ENCODE peak calls at places on chromosomes 5 and 9, in six cellular contexts. X is naive thymus-derived CD4-positive, alpha-beta T cell; K is BE2C; B is body of pancreas; W is SK-N-SH; F is cardiac muscle cell. Y is an unnamed sample. For H3K9me3, the result is how much of the 10 kb centered on the place peaks cover.

GRCh38 chr5:158642852-158643251 is 456.9 kb downstream of the EBF1 start:
- DNase-seq in X (no peak), K (no peak), B (no peak), W (no peak), F (no peak), Y (no peak)

GRCh38 chr5:140245926-140246325 is 57.0 kb downstream of the PFDN1 start:
- DNase-seq in X (no peak), K (no peak), B (no peak), W (no peak), F (no peak), Y (no peak)

GRCh38 chr5:176570044-176570443 is 20.9 kb downstream of the CDHR2 start:
- DNase-seq in X (no peak), K (no peak), B (no peak), W (no peak), F (peak), Y (no peak)

GRCh38 chr5:139215176-139215975 is 17.2 kb upstream of the SIL1 start:
- DNase-seq in X (no peak), K (no peak), B (no peak), W (no peak), F (peak), Y (no peak)

GRCh38 chr9:93143830-93144530 is 9.9 kb upstream of the NINJ1 start:
- DNase-seq in X (peak), K (peak), B (peak), W (peak), F (no peak), Y (peak)

GRCh38 chr5:22855824-22856223 is 2.7 kb upstream of the CDH12 start:
- DNase-seq in X (no peak), K (no peak), B (no peak), W (no peak), F (no peak), Y (no peak)

GRCh38 chr5:9382511-9382910 is 163.4 kb downstream of the SEMA5A start:
- DNase-seq in X (no peak), K (no peak), B (no peak), W (no peak), F (no peak), Y (no peak)

GRCh38 chr5:123450641-123451421 is 27.6 kb upstream of the CEP120 start:
- DNase-seq in X (no peak), K (peak), B (peak), W (no peak), F (peak), Y (no peak)

GRCh38 chr9:111039203-111039907 is 1.1 kb upstream of the LPAR1 start:
- DNase-seq in X (no peak), K (no peak), B (peak), W (no peak), F (no peak), Y (no peak)

GRCh38 chr5:34718516-34718915 is 62.4 kb downstream of the RAI14 start:
- DNase-seq in X (no peak), K (no peak), B (no peak), W (no peak), F (no peak), Y (no peak)

GRCh38 chr9:136826703-136827582 is 15.3 kb upstream of the AJM1 start:
- DNase-seq in X (no peak), K (no peak), B (peak), W (no peak), F (no peak), Y (no peak)

GRCh38 chr5:157955541-157956172 is 96.7 kb upstream of the CLINT1 start:
- DNase-seq in X (no peak), K (no peak), B (no peak), W (no peak), F (no peak), Y (no peak)

GRCh38 chr5:93151121-93151520 is 429.9 kb downstream of the NR2F1-AS1 start:
- DNase-seq in X (no peak), K (no peak), B (no peak), W (no peak), F (no peak), Y (no peak)

GRCh38 chr9:136728080-136728547 is 14.6 kb downstream of the LCN10 start:
- DNase-seq in X (peak), K (peak), B (peak), W (peak), F (peak), Y (peak)

DNA sequence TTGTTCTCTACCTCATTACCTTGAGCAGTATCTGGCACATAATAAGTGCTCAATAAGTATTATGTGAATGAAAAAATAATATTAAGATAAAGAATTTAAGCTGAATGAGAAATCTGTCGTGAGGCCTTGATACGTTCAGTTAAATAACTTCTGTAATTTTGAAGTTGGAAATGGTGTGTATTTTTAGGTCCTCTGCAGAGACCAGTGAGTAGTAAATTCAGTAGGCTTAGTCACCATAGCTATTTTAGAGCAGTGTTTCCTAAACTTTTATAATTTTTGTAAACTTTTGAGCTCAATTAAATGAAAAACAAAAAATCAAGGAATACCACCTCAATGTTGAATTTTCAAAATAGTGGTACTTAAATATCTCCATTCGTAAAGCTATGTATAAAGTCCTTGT is 25.0 kb downstream of the ERBIN start:
- DNase-seq in X (no peak), K (no peak), B (no peak), W (no peak), F (no peak), Y (no peak)
- H3K9me3 ChIP-seq in X (under half), K (under half), B (under half), W (under half), F (under half), Y (under half)

DNA sequence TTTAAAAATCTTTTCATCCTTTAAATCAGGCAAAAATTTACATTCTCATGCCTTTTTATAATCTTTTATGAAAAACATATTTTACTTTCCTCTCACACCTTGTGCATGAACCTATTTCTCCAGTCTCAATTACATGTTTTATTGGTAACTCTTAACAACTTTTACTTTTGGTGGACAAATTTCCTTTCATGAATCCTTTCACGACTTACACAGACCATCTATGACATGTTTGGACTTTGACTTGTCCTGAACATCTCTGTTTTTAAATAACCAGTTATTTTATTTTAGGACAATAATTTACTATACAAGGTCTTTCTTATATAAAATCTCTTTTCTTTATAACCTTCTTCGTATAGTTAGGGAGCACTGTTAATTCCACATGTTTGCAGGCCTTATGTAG is 26.5 kb upstream of the MTMR12 start:
- DNase-seq in X (no peak), K (no peak), B (no peak), W (no peak), F (peak), Y (no peak)
- H3K9me3 ChIP-seq in X (under half), K (under half), B (under half), W (under half), F (under half), Y (under half)

GRCh38 chr5:3218096-3218495 is 377.5 kb upstream of the IRX1 start:
- DNase-seq in X (no peak), K (no peak), B (no peak), W (no peak), F (no peak), Y (no peak)
- H3K9me3 ChIP-seq in X (under half), K (under half), B (under half), W (under half), F (under half), Y (under half)

GRCh38 chr9:98457696-98458370 is 202.4 kb upstream of the TBC1D2 start:
- DNase-seq in X (no peak), K (no peak), B (no peak), W (no peak), F (no peak), Y (no peak)

GRCh38 chr9:98465799-98466198 is 210.3 kb upstream of the TBC1D2 start:
- DNase-seq in X (no peak), K (no peak), B (no peak), W (no peak), F (no peak), Y (no peak)

GRCh38 chr9:98462310-98462709 is 206.9 kb upstream of the TBC1D2 start:
- DNase-seq in X (no peak), K (no peak), B (no peak), W (no peak), F (no peak), Y (no peak)

GRCh38 chr9:98455957-98456621 is 200.6 kb upstream of the TBC1D2 start:
- DNase-seq in X (no peak), K (no peak), B (no peak), W (no peak), F (peak), Y (no peak)

DNA sequence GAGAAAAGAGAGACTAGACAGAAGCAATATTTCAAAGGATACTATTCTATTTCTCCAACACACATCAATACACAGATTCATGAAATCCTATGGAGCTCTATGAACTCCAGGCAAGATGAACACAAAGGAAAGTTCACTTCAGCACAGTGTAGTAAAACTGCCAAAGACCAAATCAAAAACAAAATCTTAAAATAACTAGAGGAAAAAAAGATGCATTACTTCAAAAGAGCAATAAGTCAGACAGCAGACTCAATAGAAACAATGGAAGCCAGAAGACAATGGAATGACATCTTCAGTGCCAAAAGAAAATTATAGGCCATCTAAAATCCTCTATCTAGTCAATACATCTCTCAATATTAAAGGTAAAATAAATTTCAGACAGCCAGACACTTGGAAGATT is 205.3 kb upstream of the TBC1D2 start:
- DNase-seq in X (no peak), K (no peak), B (no peak), W (no peak), F (no peak), Y (no peak)
- H3K9me3 ChIP-seq in X (under half), K (under half), B (under half), W (under half), F (under half), Y (under half)

DNA sequence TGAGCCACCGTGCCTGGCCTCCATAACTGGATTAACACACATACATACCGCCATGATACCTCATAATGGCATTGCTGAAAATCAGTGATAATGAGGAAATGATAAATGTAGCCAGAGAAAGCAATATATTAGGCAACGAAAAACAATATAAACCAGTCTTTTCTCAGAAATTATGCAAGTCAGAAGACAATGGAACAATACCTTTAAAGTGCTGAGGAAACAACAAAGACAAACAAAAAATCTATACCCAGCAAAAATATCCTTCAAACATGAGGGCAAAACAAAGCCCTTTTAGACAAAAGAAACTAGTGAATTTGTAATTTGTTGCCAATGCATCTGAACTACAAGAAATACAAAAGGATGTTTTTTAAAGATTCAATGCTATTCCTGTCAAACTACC is 98.2 kb upstream of the TNFAIP8 start:
- DNase-seq in X (no peak), K (no peak), B (no peak), W (no peak), F (no peak), Y (no peak)
- H3K9me3 ChIP-seq in X (under half), K (under half), B (under half), W (under half), F (under half), Y (under half)

GRCh38 chr5:171975262-171975876 is 31.1 kb downstream of the FBXW11 start:
- DNase-seq in X (no peak), K (no peak), B (peak), W (no peak), F (peak), Y (no peak)
- H3K9me3 ChIP-seq in X (under half), K (under half), B (under half), W (under half), F (under half), Y (under half)

DNA sequence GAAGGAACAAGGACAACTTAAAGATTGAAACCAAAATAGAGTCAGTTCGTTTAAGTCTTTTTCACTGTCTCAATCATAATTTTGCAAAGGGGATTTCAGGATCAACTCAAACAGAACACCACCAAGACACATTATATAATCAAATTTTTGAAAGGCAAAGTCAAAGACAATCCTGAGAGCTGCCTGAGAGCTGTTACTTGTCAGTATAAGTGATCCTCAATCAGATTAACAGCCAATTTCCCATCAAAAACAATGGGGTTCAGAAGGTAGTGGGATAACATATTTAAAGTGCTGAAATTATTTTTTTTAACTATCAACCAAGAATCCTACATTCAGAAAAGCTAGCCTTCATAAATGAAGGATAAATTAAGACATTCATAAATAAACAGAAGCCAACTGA is 19.3 kb upstream of the ABO start:
- DNase-seq in X (no peak), K (no peak), B (no peak), W (no peak), F (no peak), Y (no peak)
- H3K9me3 ChIP-seq in X (under half), K (under half), B (under half), W (under half), F (under half), Y (under half)

GRCh38 chr9:119009253-119009652 is 360.0 kb downstream of the BRINP1 start:
- DNase-seq in X (no peak), K (no peak), B (no peak), W (no peak), F (no peak), Y (no peak)

GRCh38 chr9:119004618-119004990 is 364.6 kb downstream of the BRINP1 start:
- DNase-seq in X (no peak), K (no peak), B (peak), W (no peak), F (peak), Y (no peak)

GRCh38 chr9:119003218-119003617 is 366.0 kb downstream of the BRINP1 start:
- DNase-seq in X (no peak), K (no peak), B (no peak), W (no peak), F (no peak), Y (no peak)

GRCh38 chr9:119005162-119005561 is 364.1 kb downstream of the BRINP1 start:
- DNase-seq in X (no peak), K (no peak), B (no peak), W (no peak), F (no peak), Y (no peak)

DNA sequence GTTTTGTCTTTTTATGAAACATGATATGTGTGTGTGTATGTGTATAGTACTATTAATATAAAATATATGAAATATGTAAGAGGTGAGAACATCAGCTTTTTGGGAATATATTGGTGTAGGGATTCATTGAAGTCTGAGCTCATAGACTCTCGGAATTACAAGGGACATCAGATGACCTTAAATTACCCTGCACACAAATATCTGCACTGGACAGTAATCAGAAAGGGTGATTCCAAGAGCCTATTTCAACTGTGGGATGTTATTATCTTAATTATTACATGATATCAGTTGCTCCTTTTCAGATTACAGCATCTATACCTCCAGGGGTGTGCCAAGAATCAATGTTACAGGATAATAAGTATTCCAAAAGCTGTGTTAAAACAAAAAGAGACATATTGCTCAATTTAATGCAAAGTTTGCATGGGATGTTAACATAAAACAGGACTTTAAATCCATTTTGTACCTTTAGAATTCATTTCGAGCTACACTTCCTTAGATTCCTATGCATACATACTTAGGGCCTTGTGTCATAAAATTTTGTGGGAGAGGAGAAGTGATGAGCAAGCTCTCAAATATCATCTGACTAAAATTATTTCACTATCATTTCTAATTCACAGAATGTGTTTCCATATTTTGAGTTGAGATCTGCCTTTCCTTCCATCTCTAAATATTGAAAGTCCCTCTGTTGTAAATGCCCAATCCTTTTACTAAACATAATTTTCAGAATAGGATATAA is 365.2 kb downstream of the BRINP1 start:
- DNase-seq in X (no peak), K (no peak), B (no peak), W (no peak), F (no peak), Y (no peak)
- H3K9me3 ChIP-seq in X (under half), K (under half), B (under half), W (under half), F (under half), Y (under half)